ENCODE peak calls at places on chromosome 6, in ten cellular contexts. J is GM23338, V is A549, F is tibial artery, L is colonic mucosa, Y is ascending aorta, C is breast epithelium, K is pancreas, G is cardiac muscle cell, T is neural progenitor cell. U is an unnamed sample.

GRCh38 chr6:44047179-44047546 is 80.1 kb downstream of the MRPL14 start:
- DNase-seq in J (no peak), V (no peak), F (no peak), L (no peak), Y (no peak), C (no peak), K (no peak), G (no peak), T (no peak), U (no peak)

GRCh38 chr6:156848123-156848522 is 70.9 kb downstream of the ARID1B start:
- DNase-seq in J (no peak), V (no peak), F (no peak), L (no peak), Y (no peak), C (no peak), K (no peak), G (no peak), T (no peak), U (no peak)

GRCh38 chr6:126716826-126717514 is 377.1 kb downstream of the CENPW start:
- DNase-seq in J (no peak), V (no peak), F (no peak), L (no peak), Y (no peak), C (no peak), K (no peak), G (peak; percentile 28), T (peak; percentile 30), U (no peak)

GRCh38 chr6:130885392-130886192 is 58.4 kb downstream of the SMLR1 start:
- DNase-seq in J (peak; percentile 88), V (peak; percentile 75), F (peak; percentile 68), L (peak; percentile 83), Y (peak; percentile 82), C (peak; percentile 48), K (no peak), G (peak; percentile 85), T (peak; percentile 82), U (peak; percentile 94)

GRCh38 chr6:93819189-93819588 is 399.8 kb upstream of the EPHA7 start:
- DNase-seq in J (no peak), V (no peak), F (no peak), L (no peak), Y (no peak), C (no peak), K (no peak), G (no peak), T (no peak), U (no peak)

GRCh38 chr6:132798820-132799538 is 542 bp upstream of the SLC18B1 start:
- DNase-seq in J (peak; percentile 84), V (peak; percentile 76), F (peak; percentile 57), L (peak; percentile 87), Y (peak; percentile 75), C (peak; percentile 54), K (peak; percentile 82), G (peak; percentile 78), T (peak; percentile 62), U (peak; percentile 43)

GRCh38 chr6:6686748-6687601 is 98.5 kb downstream of the LY86 start:
- DNase-seq in J (peak; percentile 98), V (peak; percentile 95), F (peak; percentile 41), L (peak; percentile 99), Y (peak; percentile 76), C (peak; percentile 95), K (peak; percentile 99), G (peak; percentile 98), T (peak; percentile 98), U (peak; percentile 68)

GRCh38 chr6:143206550-143206949 is 145.9 kb downstream of the AIG1 start:
- DNase-seq in J (no peak), V (no peak), F (no peak), L (no peak), Y (no peak), C (no peak), K (no peak), G (no peak), T (no peak), U (no peak)

GRCh38 chr6:69954733-69955132 is 88.4 kb downstream of the COL19A1 start:
- DNase-seq in J (no peak), V (no peak), F (no peak), L (no peak), Y (no peak), C (no peak), K (no peak), G (no peak), T (no peak), U (no peak)

DNA sequence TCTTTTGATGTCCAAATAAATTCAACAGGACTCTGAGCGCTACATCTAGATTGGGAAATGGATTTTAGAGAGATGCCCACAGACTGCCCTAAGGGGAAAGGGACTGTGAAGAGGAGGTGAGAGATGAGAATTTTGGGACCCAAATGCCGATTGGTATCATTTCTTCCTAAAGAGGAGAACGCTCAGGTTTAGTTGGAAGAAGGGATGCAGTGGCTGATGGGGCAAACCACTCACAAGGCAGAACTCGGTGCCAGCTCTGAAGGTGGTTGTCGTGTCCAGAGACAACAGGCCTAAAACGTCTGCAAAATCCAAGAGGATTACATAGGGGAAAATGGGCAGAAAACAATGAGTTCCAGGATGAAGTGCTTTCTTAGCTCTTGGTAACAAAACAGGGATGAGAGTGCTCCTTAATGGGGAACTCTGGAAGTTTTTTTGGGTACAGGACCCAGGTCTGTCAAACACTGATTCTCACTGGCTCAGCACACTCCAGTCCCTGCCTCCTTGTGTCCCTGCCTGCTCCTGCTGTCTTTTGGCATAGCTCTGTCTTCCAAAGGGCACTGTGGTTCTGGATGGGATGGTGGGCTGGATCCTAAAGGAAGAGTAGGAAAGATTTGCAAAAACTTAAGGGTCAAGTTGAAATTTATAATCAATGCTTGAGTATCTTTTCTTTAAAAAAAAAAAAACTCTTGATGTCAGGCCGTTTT is 29.0 kb downstream of the NEDD9 start:
- DNase-seq in J (no peak), V (no peak), F (no peak), L (no peak), Y (peak; percentile 55), C (no peak), K (no peak), G (no peak), T (no peak), U (no peak)
- H3K4me1 ChIP-seq in J (peaks cover 37% of the 10 kb centered on the region), V (peaks cover 96% of the 10 kb centered on the region), F (peaks cover 10% of the 10 kb centered on the region), L (peaks cover 13% of the 10 kb centered on the region), Y (peaks cover 90% of the 10 kb centered on the region), C (peaks cover 11% of the 10 kb centered on the region), K (peaks cover 5% of the 10 kb centered on the region), G (peaks cover 20% of the 10 kb centered on the region), T (peaks cover 27% of the 10 kb centered on the region), U (peaks cover 4% of the 10 kb centered on the region)

GRCh38 chr6:139291813-139292619 is at the start of gene TXLNB:
- DNase-seq in J (peak; percentile 38), V (no peak), F (peak; percentile 83), L (peak; percentile 65), Y (peak; percentile 84), C (peak; percentile 57), K (no peak), G (peak; percentile 31), T (peak; percentile 57), U (peak; percentile 59)
- TF ChIP-seq CTCF in J (no peak), V (no peak), F (no peak), L (no peak), Y (peak; percentile 9), C (no peak), K (no peak), G (no peak), T (no peak), U (no peak)

DNA sequence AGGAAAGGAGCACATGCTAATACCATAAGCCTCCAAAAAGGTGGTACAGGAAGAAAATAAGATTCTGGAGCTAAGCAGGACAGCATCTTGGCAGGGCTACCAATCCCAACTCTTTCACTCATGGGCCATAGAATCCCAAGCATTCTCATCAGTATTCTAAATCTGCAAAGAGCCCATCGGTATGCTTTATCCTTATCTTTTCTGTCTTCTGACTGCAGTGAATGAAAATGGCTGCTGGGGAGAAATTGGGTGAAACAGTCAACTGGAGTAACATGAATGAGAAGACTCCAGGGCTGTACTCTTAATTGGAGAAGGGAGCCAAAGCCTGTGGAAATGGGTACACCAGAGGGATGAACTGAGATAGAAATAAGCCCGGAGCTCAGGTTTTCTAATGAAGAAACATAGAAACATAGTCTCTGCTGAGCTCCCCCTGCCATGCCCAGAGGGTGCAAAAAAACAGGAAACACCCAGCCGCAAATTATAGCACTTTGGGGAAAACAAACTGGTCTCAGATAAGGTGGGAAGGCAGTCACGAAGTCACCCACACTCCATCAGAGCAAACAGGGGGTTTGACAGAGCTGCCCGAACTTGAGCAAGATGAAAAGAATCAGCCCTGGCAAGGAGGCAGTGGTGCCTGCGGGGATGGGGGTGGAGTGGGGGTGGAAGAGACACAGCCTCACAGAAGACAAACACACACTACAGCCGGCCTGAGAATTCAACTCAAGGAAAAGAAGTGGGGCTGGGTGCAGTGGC is 35.4 kb upstream of the E2F3 start:
- DNase-seq in J (no peak), V (no peak), F (no peak), L (no peak), Y (no peak), C (peak; percentile 31), K (no peak), G (no peak), T (no peak), U (no peak)
- H3K4me1 ChIP-seq in J (no peaks in the 10 kb centered on the region), V (no peaks in the 10 kb centered on the region), F (no peaks in the 10 kb centered on the region), L (no peaks in the 10 kb centered on the region), Y (no peaks in the 10 kb centered on the region), C (no peaks in the 10 kb centered on the region), K (no peaks in the 10 kb centered on the region), G (no peaks in the 10 kb centered on the region), T (no peaks in the 10 kb centered on the region), U (no peaks in the 10 kb centered on the region)

GRCh38 chr6:158798311-158798710 is 20.9 kb downstream of the EZR start:
- DNase-seq in J (no peak), V (no peak), F (no peak), L (no peak), Y (no peak), C (no peak), K (no peak), G (no peak), T (no peak), U (no peak)

GRCh38 chr6:158796353-158796752 is 22.8 kb downstream of the EZR start:
- DNase-seq in J (no peak), V (no peak), F (no peak), L (no peak), Y (no peak), C (no peak), K (no peak), G (no peak), T (no peak), U (no peak)

GRCh38 chr6:158801655-158802294 is 17.4 kb downstream of the EZR start:
- DNase-seq in J (no peak), V (no peak), F (no peak), L (peak; percentile 83), Y (no peak), C (no peak), K (peak; percentile 58), G (no peak), T (peak; percentile 8), U (peak; percentile 58)

GRCh38 chr6:158797331-158798202 is 21.6 kb downstream of the EZR start:
- DNase-seq in J (no peak), V (no peak), F (no peak), L (no peak), Y (no peak), C (no peak), K (no peak), G (peak; percentile 70), T (no peak), U (no peak)

DNA sequence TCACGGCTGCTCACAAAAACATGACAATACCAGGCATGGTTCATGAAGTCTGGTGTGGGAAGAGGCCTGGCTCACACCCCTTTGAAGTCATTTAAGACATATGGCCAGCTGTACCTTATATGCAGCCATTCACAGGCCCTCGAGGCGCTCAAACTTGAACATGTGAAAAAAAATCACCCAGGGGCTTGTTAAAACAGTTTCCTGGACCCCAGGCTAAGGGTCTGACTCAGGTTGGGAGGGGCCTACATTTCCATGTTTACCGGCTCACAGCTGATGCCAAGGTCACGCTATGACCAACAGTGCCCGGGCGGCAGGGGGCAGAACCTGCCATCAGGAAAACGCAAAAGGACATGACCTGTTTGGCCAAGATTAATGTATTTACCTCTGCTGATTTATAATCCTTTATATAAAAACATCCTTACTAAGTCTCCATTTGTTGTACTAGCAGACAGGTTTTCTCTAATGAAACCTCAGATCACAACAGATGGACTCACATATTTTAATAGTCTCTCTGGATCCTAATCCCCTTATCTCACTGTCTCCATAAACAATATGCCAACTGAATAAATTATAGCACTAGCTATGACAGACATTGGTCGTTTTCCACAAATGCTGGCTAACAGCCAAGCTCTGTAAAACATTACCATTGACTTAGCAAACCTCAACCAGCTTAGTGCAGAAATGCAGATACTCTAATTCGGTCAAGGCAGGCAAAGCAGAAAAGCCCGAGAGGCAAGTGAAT is 19.9 kb downstream of the EZR start:
- DNase-seq in J (no peak), V (peak; percentile 72), F (no peak), L (peak; percentile 70), Y (no peak), C (no peak), K (peak; percentile 75), G (no peak), T (no peak), U (no peak)
- TF ChIP-seq CTCF in J (no peak), V (peak; percentile 29), F (no peak), L (no peak), Y (no peak), C (peak; percentile 9), K (no peak), G (no peak), T (no peak), U (no peak)

U was measured in tibial nerve.